ENCODE peak calls at places on chromosomes 6 and 20, in ten cellular contexts. D is HTR-8/SVneo; C is HS-5; E is neural progenitor cell; W is colonic mucosa; X is stimulated activated CD4-positive, alpha-beta T cell treated with anti-CD3 and anti-CD28 coated beads, Interleukin-2, amount 100 ng/mL, for 48 hours; T is activated naive CD8-positive, alpha-beta T cell treated with anti-CD3 and anti-CD28 coated beads, Interleukin-2, amount 50 U/mL, for 24 hours; J is adrenal gland; F is T follicular helper cell; S is Caki2. H is an unnamed sample.

GRCh38 chr6:43009124-43009523 is 4.6 kb downstream of the MEA1 start:
- DNase-seq in X (no peak), C (no peak), F (no peak), D (peak; percentile 35), E (peak; percentile 23), J (peak; percentile 45), T (no peak), S (peak; percentile 30), W (no peak), H (no peak)

GRCh38 chr6:134787261-134787871 is 162.5 kb downstream of the ALDH8A1 start:
- DNase-seq in J (peak; percentile 17), X (no peak), F (no peak), D (peak; percentile 33), W (no peak), S (peak; percentile 41), T (no peak), E (no peak), C (peak; percentile 64), H (no peak)

GRCh38 chr6:160088069-160088773 is 33.4 kb upstream of the SLC22A1 start:
- DNase-seq in X (no peak), F (no peak), S (peak; percentile 40), E (peak; percentile 61), C (peak; percentile 77), J (peak; percentile 83), D (peak; percentile 79), W (peak; percentile 79), T (no peak), H (peak; percentile 72)

GRCh38 chr6:35400901-35401311 is 51.2 kb upstream of the FANCE start:
- DNase-seq in X (no peak), T (no peak), E (no peak), C (no peak), D (no peak), J (no peak), F (no peak), S (peak; percentile 38), W (no peak), H (no peak)

GRCh38 chr6:18324708-18325047 is 60.3 kb upstream of the DEK start:
- DNase-seq in F (no peak), C (no peak), J (no peak), E (no peak), D (no peak), T (no peak), W (no peak), S (no peak), X (no peak), H (no peak)

GRCh38 chr20:57264908-57265648 is 1.4 kb downstream of the BMP7 start:
- DNase-seq in C (no peak), J (no peak), F (no peak), S (no peak), T (no peak), E (peak; percentile 70), D (no peak), X (no peak), W (no peak), H (no peak)

GRCh38 chr6:41280658-41281057 is 5.8 kb downstream of the TREM1 start:
- DNase-seq in C (no peak), T (no peak), W (no peak), D (no peak), E (no peak), F (no peak), J (no peak), X (no peak), S (no peak), H (no peak)

GRCh38 chr20:4227085-4227821 is 211.9 kb upstream of the RNF24 start:
- DNase-seq in T (no peak), E (peak; percentile 45), C (no peak), W (no peak), S (no peak), F (no peak), J (peak; percentile 19), D (no peak), X (no peak), H (peak; percentile 61)

GRCh38 chr6:166456360-166457156 is 73.8 kb upstream of the MPC1 start:
- DNase-seq in D (no peak), S (no peak), F (no peak), W (no peak), C (no peak), T (peak; percentile 7), X (no peak), J (no peak), E (peak; percentile 54), H (no peak)

GRCh38 chr6:134295953-134296553 is 21.9 kb downstream of the SGK1 start:
- DNase-seq in T (no peak), D (peak; percentile 96), W (peak; percentile 22), C (peak; percentile 99), S (peak; percentile 92), J (peak; percentile 92), F (no peak), E (no peak), X (no peak), H (peak; percentile 51)

GRCh38 chr6:158002951-158003853 is 21.5 kb downstream of the SYNJ2 start:
- DNase-seq in X (no peak), E (peak; percentile 50), J (no peak), T (peak; percentile 64), S (peak; percentile 83), F (no peak), C (no peak), D (no peak), W (peak; percentile 71), H (no peak)

GRCh38 chr20:37931153-37931922 is 28.4 kb downstream of the VSTM2L start:
- DNase-seq in T (no peak), S (no peak), X (no peak), E (no peak), F (no peak), D (no peak), J (no peak), W (no peak), C (no peak), H (no peak)

GRCh38 chr20:63617876-63618265 is 9.0 kb downstream of the GMEB2 start:
- DNase-seq in S (no peak), T (no peak), D (no peak), E (no peak), C (no peak), J (no peak), X (no peak), W (no peak), F (no peak), H (no peak)

GRCh38 chr6:3403244-3404154 is 53.4 kb downstream of the SLC22A23 start:
- DNase-seq in J (no peak), E (no peak), C (no peak), T (no peak), S (peak; percentile 84), X (no peak), W (peak; percentile 87), D (no peak), F (no peak), H (no peak)

GRCh38 chr6:40950986-40951730 is 87.9 kb downstream of the UNC5CL start:
- DNase-seq in J (no peak), C (peak; percentile 82), T (no peak), F (no peak), W (no peak), D (peak; percentile 55), E (no peak), S (no peak), X (no peak), H (peak; percentile 51)

GRCh38 chr20:10539818-10540553 is 104.9 kb downstream of the SLX4IP start:
- DNase-seq in X (no peak), T (no peak), E (no peak), D (no peak), F (no peak), J (no peak), W (no peak), S (no peak), C (no peak), H (no peak)

GRCh38 chr6:129089357-129089756 is 206.4 kb downstream of the LAMA2 start:
- DNase-seq in T (no peak), W (no peak), S (no peak), C (no peak), F (no peak), J (no peak), D (no peak), E (no peak), X (no peak), H (no peak)

GRCh38 chr6:54892831-54893230 is 46.3 kb downstream of the FAM83B start:
- DNase-seq in W (no peak), J (no peak), S (peak; percentile 70), E (peak; percentile 4), X (no peak), T (no peak), C (peak; percentile 74), D (no peak), F (no peak), H (peak; percentile 26)

GRCh38 chr6:35737413-35738211 is 780 bp downstream of the ARMC12 start:
- DNase-seq in J (no peak), T (no peak), E (no peak), F (no peak), D (peak; percentile 86), S (peak; percentile 70), W (peak; percentile 24), C (peak; percentile 47), X (no peak), H (peak; percentile 68)

GRCh38 chr20:53660078-53660909 is 66.7 kb upstream of the ZNF217 start:
- DNase-seq in S (no peak), E (peak; percentile 27), T (peak; percentile 48), D (no peak), J (peak; percentile 5), X (peak; percentile 26), C (no peak), F (no peak), W (peak; percentile 60), H (no peak)

GRCh38 chr20:1280421-1281102 is 14.5 kb downstream of the SNPH start:
- DNase-seq in X (no peak), E (no peak), C (no peak), D (no peak), J (no peak), S (no peak), W (no peak), F (no peak), T (peak; percentile 1), H (no peak)

GRCh38 chr6:7258231-7258763 is 54.7 kb downstream of the SSR1 start:
- DNase-seq in C (no peak), T (no peak), S (no peak), J (no peak), X (no peak), F (no peak), E (no peak), D (no peak), W (no peak), H (no peak)

GRCh38 chr20:33370296-33370695 is 31.0 kb downstream of the CDK5RAP1 start:
- DNase-seq in X (peak; percentile 16), T (no peak), W (peak; percentile 27), J (no peak), C (no peak), E (no peak), F (peak; percentile 60), S (peak; percentile 83), D (no peak), H (no peak)

GRCh38 chr6:56624046-56624727 is 18.5 kb downstream of the DST start:
- DNase-seq in S (peak; percentile 83), W (no peak), T (no peak), F (no peak), C (no peak), X (no peak), D (no peak), J (no peak), E (no peak), H (no peak)

H was measured in H54.